ENCODE peak calls at places on chromosomes 5 and 9, in seven cellular contexts. C is OCI-LY7, Q is left cardiac atrium, P is HEK293T, R is RPMI7951, S is AG10803, J is A549. H is an unnamed sample.

GRCh38 chr5:6408627-6409446 is 30.5 kb upstream of the MED10 start:
- DNase-seq in Q (no peak), J (no peak), S (no peak), P (no peak), R (peak), C (no peak), H (no peak)

GRCh38 chr9:121545148-121545874 is 45.7 kb upstream of the GGTA1 start:
- DNase-seq in C (no peak), Q (no peak), R (no peak), J (no peak), P (no peak), S (no peak), H (no peak)

GRCh38 chr9:120230227-120230626 is 349.7 kb downstream of the CDK5RAP2 start:
- DNase-seq in Q (no peak), S (no peak), C (no peak), P (no peak), J (no peak), R (no peak), H (no peak)

GRCh38 chr5:78720997-78721396 is 72.4 kb upstream of the LHFPL2 start:
- DNase-seq in C (peak), R (no peak), J (no peak), Q (no peak), P (no peak), S (no peak), H (no peak)

GRCh38 chr5:169637085-169637855 is at the start of gene DOCK2:
- DNase-seq in J (no peak), Q (peak), P (no peak), C (peak), R (peak), S (no peak), H (peak)

GRCh38 chr9:2597483-2597882 is 24.1 kb upstream of the VLDLR start:
- DNase-seq in Q (no peak), S (peak), J (no peak), P (no peak), C (no peak), R (peak), H (no peak)

GRCh38 chr5:1655496-1656270 is 131.9 kb upstream of the LPCAT1 start:
- DNase-seq in C (no peak), Q (no peak), J (no peak), S (no peak), P (no peak), R (no peak), H (no peak)

GRCh38 chr5:153402550-153402949 is 87.9 kb upstream of the GRIA1 start:
- DNase-seq in J (no peak), P (no peak), R (peak), Q (no peak), C (no peak), S (peak), H (no peak)

GRCh38 chr9:82882133-82882532 is 180.8 kb downstream of the RASEF start:
- DNase-seq in S (no peak), Q (no peak), P (no peak), J (no peak), R (peak), C (no peak), H (no peak)

GRCh38 chr9:81804306-81804705 is 115.0 kb upstream of the TLE1 start:
- DNase-seq in Q (no peak), S (peak), J (no peak), P (no peak), R (peak), C (no peak), H (no peak)

GRCh38 chr5:165630211-165630866 is 2124.9 kb downstream of the MAT2B start:
- DNase-seq in C (peak), S (peak), R (peak), P (peak), J (peak), Q (peak), H (no peak)

GRCh38 chr9:99472240-99472915 is 250.3 kb downstream of the SEC61B start:
- DNase-seq in R (no peak), J (no peak), C (no peak), Q (no peak), S (no peak), P (no peak), H (no peak)

GRCh38 chr9:127397722-127398647 is 1.0 kb downstream of the SLC2A8 start:
- DNase-seq in R (peak), S (peak), J (peak), Q (peak), P (no peak), C (peak), H (peak)

GRCh38 chr9:99299214-99300102 is 77.4 kb downstream of the SEC61B start:
- DNase-seq in P (no peak), S (peak), R (peak), Q (no peak), C (peak), J (no peak), H (no peak)

GRCh38 chr9:99745085-99745484 is 76.6 kb upstream of the NR4A3 start:
- DNase-seq in Q (no peak), C (no peak), P (no peak), R (no peak), J (no peak), S (no peak), H (no peak)

GRCh38 chr5:105754056-105754455 is 1916.7 kb downstream of the EFNA5 start:
- DNase-seq in C (no peak), S (no peak), J (no peak), R (no peak), Q (no peak), P (no peak), H (no peak)

GRCh38 chr5:10652151-10652550 is 88.3 kb downstream of the ANKRD33B start:
- DNase-seq in S (peak), C (no peak), P (no peak), Q (no peak), J (no peak), R (peak), H (no peak)

GRCh38 chr5:36238896-36239295 is 2.8 kb downstream of the NADK2 start:
- DNase-seq in C (no peak), S (no peak), J (no peak), R (no peak), P (no peak), Q (no peak), H (no peak)

GRCh38 chr9:79592736-79593493 is 21.1 kb downstream of the TLE4 start:
- DNase-seq in P (no peak), S (peak), R (peak), Q (no peak), J (no peak), C (no peak), H (no peak)

GRCh38 chr9:129887210-129888084 is 52.2 kb downstream of the USP20 start:
- DNase-seq in P (no peak), J (no peak), R (peak), S (peak), Q (no peak), C (peak), H (peak)

GRCh38 chr5:140321796-140322195 is 18.9 kb upstream of the PFDN1 start:
- DNase-seq in P (no peak), S (no peak), J (no peak), C (no peak), R (no peak), Q (peak), H (no peak)

H was measured in CD8-positive, alpha-beta memory T cell.